ENCODE peak calls at places on chromosomes 11 and 22, in four cellular contexts. K is GM12892, M is H1, V is K562. U is an unnamed sample.

GRCh38 chr22:21755855-21756284 is 20.3 kb upstream of the YPEL1 start:
- DNase-seq in K (no peak), M (no peak), V (peak), U (peak)

GRCh38 chr11:65491163-65491465 is 7.7 kb upstream of the MALAT1 start:
- DNase-seq in K (no peak), M (no peak), V (peak), U (no peak)

GRCh38 chr11:12901874-12902481 is 107.1 kb upstream of the RASSF10 start:
- DNase-seq in K (no peak), M (no peak), V (no peak), U (no peak)

GRCh38 chr11:123174196-123175183 is 20.6 kb downstream of the CLMP start:
- DNase-seq in K (no peak), M (no peak), V (no peak), U (no peak)

GRCh38 chr11:96567193-96567592 is 177.4 kb downstream of the JRKL start:
- DNase-seq in K (no peak), M (no peak), V (no peak), U (no peak)

GRCh38 chr11:121163658-121164308 is 62.7 kb downstream of the TECTA start:
- DNase-seq in K (no peak), M (no peak), V (no peak), U (peak)

GRCh38 chr11:97963528-97964331 is 1057.0 kb upstream of the CNTN5 start:
- DNase-seq in K (no peak), M (no peak), V (peak), U (no peak)

GRCh38 chr11:18699848-18700261 is 1.3 kb downstream of the TMEM86A start:
- DNase-seq in K (no peak), M (no peak), V (no peak), U (no peak)

GRCh38 chr11:93858376-93858775 is 8.0 kb upstream of the VSTM5 start:
- DNase-seq in K (no peak), M (no peak), V (no peak), U (no peak)

GRCh38 chr11:17457361-17458104 is 19.1 kb downstream of the ABCC8 start:
- DNase-seq in K (no peak), M (no peak), V (no peak), U (no peak)

GRCh38 chr11:19675397-19675796 is 37.2 kb upstream of the NAV2 start:
- DNase-seq in K (no peak), M (no peak), V (no peak), U (no peak)

GRCh38 chr11:134414772-134415765 is 3.0 kb upstream of the B3GAT1 start:
- DNase-seq in K (no peak), M (no peak), V (no peak), U (no peak)

GRCh38 chr11:113384551-113384950 is 3.0 kb upstream of the ANKK1 start:
- DNase-seq in K (no peak), M (no peak), V (no peak), U (no peak)

GRCh38 chr11:122813176-122813917 is 25.0 kb upstream of the CRTAM start:
- DNase-seq in K (no peak), M (no peak), V (no peak), U (no peak)

GRCh38 chr22:27348634-27349033 is 452.9 kb downstream of the MN1 start:
- DNase-seq in K (no peak), M (no peak), V (no peak), U (no peak)

GRCh38 chr22:23750744-23751440 is at the start of gene ZNF70:
- DNase-seq in K (peak), M (no peak), V (peak), U (no peak)

GRCh38 chr11:124812876-124813275 is 12.7 kb upstream of the MSANTD2 start:
- DNase-seq in K (no peak), M (no peak), V (no peak), U (no peak)

GRCh38 chr11:62546244-62546936 is at the start of gene AHNAK:
- DNase-seq in K (peak), M (no peak), V (peak), U (no peak)

GRCh38 chr11:12110714-12111481 is 508 bp downstream of the MICAL2 start:
- DNase-seq in K (peak), M (no peak), V (peak), U (no peak)

GRCh38 chr11:90288207-90288821 is 65.5 kb upstream of the CHORDC1 start:
- DNase-seq in K (peak), M (no peak), V (peak), U (no peak)

GRCh38 chr11:12674936-12675696 is 895 bp downstream of the TEAD1 start:
- DNase-seq in K (no peak), M (no peak), V (peak), U (no peak)

GRCh38 chr22:23278883-23279675 is 98.8 kb downstream of the BCR start:
- DNase-seq in K (no peak), M (no peak), V (peak), U (no peak)

GRCh38 chr11:125593113-125593761 is 585 bp downstream of the STT3A start:
- DNase-seq in K (no peak), M (no peak), V (peak), U (no peak)

GRCh38 chr22:36143066-36143815 is 17.3 kb downstream of the APOL3 start:
- DNase-seq in K (no peak), M (no peak), V (no peak), U (no peak)

GRCh38 chr11:82234256-82234655 is 499.4 kb downstream of the FAM181B start:
- DNase-seq in K (no peak), M (no peak), V (no peak), U (no peak)

GRCh38 chr11:112537846-112538330 is 277.2 kb upstream of the PLET1 start:
- DNase-seq in K (no peak), M (no peak), V (no peak), U (no peak)

GRCh38 chr22:19604711-19605268 is 80.6 kb upstream of the CLDN5 start:
- DNase-seq in K (no peak), M (no peak), V (peak), U (no peak)

GRCh38 chr11:47216141-47216798 is 1.5 kb downstream of the DDB2 start:
- DNase-seq in K (no peak), M (no peak), V (peak), U (peak)

GRCh38 chr22:29109853-29110252 is 37.0 kb downstream of the KREMEN1 start:
- DNase-seq in K (no peak), M (no peak), V (peak), U (no peak)

GRCh38 chr22:42154731-42155543 is 24.3 kb upstream of the CYP2D6 start:
- DNase-seq in K (no peak), M (no peak), V (no peak), U (no peak)

GRCh38 chr22:24482586-24482985 is 12.5 kb upstream of the UPB1 start:
- DNase-seq in K (no peak), M (no peak), V (no peak), U (no peak)

GRCh38 chr11:75184051-75184450 is 33.1 kb downstream of the SLCO2B1 start:
- DNase-seq in K (no peak), M (no peak), V (no peak), U (no peak)

GRCh38 chr11:130522284-130522961 is 74.0 kb downstream of the ADAMTS15 start:
- DNase-seq in K (no peak), M (no peak), V (peak), U (no peak)

GRCh38 chr22:22755778-22756100 is 111.3 kb downstream of the GGTLC2 start:
- DNase-seq in K (no peak), M (no peak), V (no peak), U (no peak)

GRCh38 chr22:50305658-50306566 is 1.5 kb downstream of the PLXNB2 start:
- DNase-seq in K (peak), M (no peak), V (peak), U (peak)

GRCh38 chr22:26624788-26625187 is 3.0 kb downstream of the CRYBA4 start:
- DNase-seq in K (no peak), M (no peak), V (no peak), U (no peak)

GRCh38 chr11:95140397-95141030 is 50.9 kb downstream of the ENDOD1 start:
- DNase-seq in K (no peak), M (no peak), V (peak), U (no peak)

GRCh38 chr11:110818032-110818687 is 105.9 kb upstream of the ARHGAP20 start:
- DNase-seq in K (no peak), M (no peak), V (no peak), U (no peak)
- TF ChIP-seq TAF1 in K (no peak), M (no peak), V (no peak), U (no peak)

GRCh38 chr22:46582281-46582811 is 37.8 kb upstream of the GRAMD4 start:
- DNase-seq in K (no peak), M (no peak), V (no peak), U (no peak)

GRCh38 chr22:46585340-46586122 is 34.7 kb upstream of the GRAMD4 start:
- DNase-seq in K (no peak), M (no peak), V (no peak), U (no peak)

GRCh38 chr22:46586123-46586519 is 34.1 kb upstream of the GRAMD4 start:
- DNase-seq in K (no peak), M (no peak), V (no peak), U (no peak)

GRCh38 chr22:46583571-46583970 is 36.6 kb upstream of the GRAMD4 start:
- DNase-seq in K (no peak), M (no peak), V (no peak), U (no peak)

DNA sequence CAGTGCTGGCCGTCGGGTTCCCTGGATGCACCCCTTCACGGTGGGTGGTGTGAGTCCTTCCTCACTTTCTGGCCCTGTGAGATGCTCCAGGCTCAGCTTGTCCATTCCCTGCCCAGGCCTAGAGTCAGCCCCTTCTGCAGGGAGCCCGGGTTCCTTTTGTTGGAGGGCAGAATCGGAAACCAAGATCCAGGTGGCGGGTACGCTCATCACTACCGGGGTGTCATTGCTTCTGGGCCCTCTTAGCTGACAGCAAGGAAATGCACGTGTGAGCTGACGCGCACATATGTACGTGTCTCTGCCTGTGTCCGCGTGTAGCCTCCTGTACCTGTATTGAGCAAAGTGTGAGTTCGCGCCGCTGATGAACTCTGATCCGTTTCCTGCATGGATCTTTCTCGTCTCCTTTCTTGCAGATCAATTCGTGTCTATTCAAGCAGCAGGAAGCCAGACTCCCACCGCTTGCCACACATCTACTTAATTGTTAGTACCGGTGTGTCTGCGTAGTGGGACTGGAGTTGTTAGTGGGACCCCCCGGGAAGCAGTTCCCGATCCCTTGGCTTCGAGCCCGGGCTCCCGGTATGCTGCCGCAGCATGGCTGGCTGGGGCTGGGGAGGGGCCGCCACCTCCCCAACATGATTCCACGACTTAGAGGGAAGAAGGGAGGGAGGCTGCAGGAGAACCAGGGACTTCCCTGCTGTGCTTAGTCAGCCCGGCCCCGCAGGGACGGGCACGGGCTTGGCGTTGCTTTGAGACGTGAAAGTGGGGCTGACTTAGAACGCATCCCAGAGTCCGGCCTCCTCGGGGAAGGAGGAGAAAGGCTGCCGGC is 35.9 kb upstream of the GRAMD4 start:
- DNase-seq in K (no peak), M (no peak), V (no peak), U (no peak)
- TF ChIP-seq TAF1 in K (no peak), M (no peak), V (no peak), U (no peak)

DNA sequence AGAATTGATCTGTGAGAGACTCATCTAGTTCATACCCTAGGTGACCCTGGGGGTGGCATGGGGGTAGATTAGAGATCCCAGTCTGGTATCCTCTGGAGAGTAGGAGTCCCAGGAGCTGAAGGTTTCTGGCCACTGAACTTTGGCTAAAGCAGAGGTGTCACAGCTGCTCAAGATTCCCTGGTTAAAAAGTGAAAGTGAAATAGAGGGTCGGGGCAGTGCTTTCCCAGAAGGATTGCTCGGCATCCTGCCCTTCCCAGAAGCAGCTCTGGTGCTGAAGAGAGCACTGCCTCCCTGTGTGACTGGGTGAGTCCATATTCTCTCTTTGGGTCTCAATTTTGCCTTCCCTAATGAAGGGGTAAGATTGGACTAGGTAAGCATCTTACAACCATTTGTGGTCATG is 651 bp downstream of the IL18BP start:
- DNase-seq in K (no peak), M (no peak), V (no peak), U (no peak)
- TF ChIP-seq TAF1 in K (no peak), M (no peak), V (no peak), U (no peak)

GRCh38 chr22:33652596-33652995 is 267.7 kb downstream of the LARGE1 start:
- DNase-seq in K (no peak), M (no peak), V (no peak), U (no peak)
- TF ChIP-seq TAF1 in K (no peak), M (no peak), V (no peak), U (no peak)

U was measured in GM12878.